ENCODE peak calls at places on chromosome 6, in six cellular contexts. One of them, this sample, is unnamed. For H3K4me1, the result is how much of the 10 kb centered on the place peaks cover.

GRCh38 chr6:46305833-46306232 is 135.1 kb upstream of the ENPP5 start:
- ATAC-seq in GM12878: no peak
- ATAC-seq in upper lobe of left lung: no peak
- ATAC-seq in HepG2: no peak
- ATAC-seq in K562: no peak
- ATAC-seq in HCT116: no peak
- ATAC-seq in this sample: no peak

GRCh38 chr6:71466362-71466761 is 177.8 kb downstream of the OGFRL1 start:
- ATAC-seq in GM12878: no peak
- ATAC-seq in upper lobe of left lung: no peak
- ATAC-seq in HepG2: no peak
- ATAC-seq in K562: no peak
- ATAC-seq in HCT116: no peak
- ATAC-seq in this sample: no peak

GRCh38 chr6:16623733-16624132 is 137.5 kb downstream of the ATXN1 start:
- ATAC-seq in GM12878: no peak
- ATAC-seq in upper lobe of left lung: no peak
- ATAC-seq in HepG2: no peak
- ATAC-seq in K562: no peak
- ATAC-seq in HCT116: no peak
- ATAC-seq in this sample: no peak

GRCh38 chr6:142716097-142716496 is 228.9 kb downstream of the HIVEP2 start:
- ATAC-seq in GM12878: peak
- ATAC-seq in upper lobe of left lung: no peak
- ATAC-seq in HepG2: peak
- ATAC-seq in K562: no peak
- ATAC-seq in HCT116: no peak
- ATAC-seq in this sample: no peak

GRCh38 chr6:127102299-127102698 is 16.2 kb upstream of the RSPO3 start:
- ATAC-seq in GM12878: no peak
- ATAC-seq in upper lobe of left lung: peak
- ATAC-seq in HepG2: no peak
- ATAC-seq in K562: no peak
- ATAC-seq in HCT116: no peak
- ATAC-seq in this sample: peak

GRCh38 chr6:157517601-157518359 is 136.8 kb downstream of the ZDHHC14 start:
- ATAC-seq in GM12878: no peak
- ATAC-seq in upper lobe of left lung: no peak
- ATAC-seq in HepG2: peak
- ATAC-seq in K562: no peak
- ATAC-seq in HCT116: no peak
- ATAC-seq in this sample: no peak

GRCh38 chr6:2622683-2623082 is 128.0 kb downstream of the MYLK4 start:
- ATAC-seq in GM12878: no peak
- ATAC-seq in upper lobe of left lung: no peak
- ATAC-seq in HepG2: no peak
- ATAC-seq in K562: peak
- ATAC-seq in HCT116: no peak
- ATAC-seq in this sample: no peak

GRCh38 chr6:163708459-163708858 is 293.9 kb downstream of the QKI start:
- ATAC-seq in GM12878: peak
- ATAC-seq in upper lobe of left lung: no peak
- ATAC-seq in HepG2: no peak
- ATAC-seq in K562: no peak
- ATAC-seq in HCT116: no peak
- ATAC-seq in this sample: no peak

GRCh38 chr6:15672291-15672690 is 9.5 kb upstream of the DTNBP1 start:
- ATAC-seq in GM12878: peak
- ATAC-seq in upper lobe of left lung: no peak
- ATAC-seq in HepG2: no peak
- ATAC-seq in K562: no peak
- ATAC-seq in HCT116: no peak
- ATAC-seq in this sample: no peak

GRCh38 chr6:20173833-20174796 is 38.2 kb downstream of the MBOAT1 start:
- ATAC-seq in GM12878: peak
- ATAC-seq in upper lobe of left lung: peak
- ATAC-seq in HepG2: no peak
- ATAC-seq in K562: peak
- ATAC-seq in HCT116: no peak
- ATAC-seq in this sample: peak

GRCh38 chr6:31143148-31143547 is 4.3 kb upstream of the PSORS1C2 start:
- ATAC-seq in GM12878: no peak
- ATAC-seq in upper lobe of left lung: peak
- ATAC-seq in HepG2: no peak
- ATAC-seq in K562: no peak
- ATAC-seq in HCT116: no peak
- ATAC-seq in this sample: peak

GRCh38 chr6:157292202-157292601 is 31.1 kb downstream of the TMEM242 start:
- ATAC-seq in GM12878: peak
- ATAC-seq in upper lobe of left lung: no peak
- ATAC-seq in HepG2: no peak
- ATAC-seq in K562: no peak
- ATAC-seq in HCT116: no peak
- ATAC-seq in this sample: no peak

GRCh38 chr6:164665328-164665727 is 644.1 kb downstream of the C6orf118 start:
- ATAC-seq in GM12878: no peak
- ATAC-seq in upper lobe of left lung: no peak
- ATAC-seq in HepG2: no peak
- ATAC-seq in K562: no peak
- ATAC-seq in HCT116: no peak
- ATAC-seq in this sample: no peak

GRCh38 chr6:134079406-134079921 is 27.0 kb upstream of the SLC2A12 start:
- ATAC-seq in GM12878: no peak
- ATAC-seq in upper lobe of left lung: no peak
- ATAC-seq in HepG2: no peak
- ATAC-seq in K562: no peak
- ATAC-seq in HCT116: no peak
- ATAC-seq in this sample: no peak

GRCh38 chr6:17998442-17998841 is 11.0 kb upstream of the KIF13A start:
- ATAC-seq in GM12878: no peak
- ATAC-seq in upper lobe of left lung: no peak
- ATAC-seq in HepG2: peak
- ATAC-seq in K562: peak
- ATAC-seq in HCT116: peak
- ATAC-seq in this sample: no peak

GRCh38 chr6:100470721-100471120 is 6.0 kb upstream of the SIM1 start:
- ATAC-seq in GM12878: no peak
- ATAC-seq in upper lobe of left lung: no peak
- ATAC-seq in HepG2: no peak
- ATAC-seq in K562: no peak
- ATAC-seq in HCT116: no peak
- ATAC-seq in this sample: no peak

GRCh38 chr6:41940759-41941279 is 789 bp downstream of the CCND3 start:
- ATAC-seq in GM12878: peak
- ATAC-seq in upper lobe of left lung: peak
- ATAC-seq in HepG2: peak
- ATAC-seq in K562: peak
- ATAC-seq in HCT116: peak
- ATAC-seq in this sample: peak

GRCh38 chr6:133092771-133093170 is 148.4 kb upstream of the EYA4 start:
- ATAC-seq in GM12878: no peak
- ATAC-seq in upper lobe of left lung: no peak
- ATAC-seq in HepG2: no peak
- ATAC-seq in K562: no peak
- ATAC-seq in HCT116: no peak
- ATAC-seq in this sample: no peak

GRCh38 chr6:6491761-6492160 is 96.8 kb upstream of the LY86 start:
- ATAC-seq in GM12878: no peak
- ATAC-seq in upper lobe of left lung: no peak
- ATAC-seq in HepG2: no peak
- ATAC-seq in K562: no peak
- ATAC-seq in HCT116: no peak
- ATAC-seq in this sample: no peak

GRCh38 chr6:7176208-7176607 is 68.4 kb downstream of the RREB1 start:
- ATAC-seq in GM12878: no peak
- ATAC-seq in upper lobe of left lung: no peak
- ATAC-seq in HepG2: no peak
- ATAC-seq in K562: no peak
- ATAC-seq in HCT116: no peak
- ATAC-seq in this sample: peak

GRCh38 chr6:166046982-166047381 is 120.7 kb downstream of the TBXT start:
- ATAC-seq in GM12878: no peak
- ATAC-seq in upper lobe of left lung: no peak
- ATAC-seq in HepG2: no peak
- ATAC-seq in K562: no peak
- ATAC-seq in HCT116: no peak
- ATAC-seq in this sample: no peak

GRCh38 chr6:35139924-35140524 is 1.1 kb downstream of the TCP11 start:
- ATAC-seq in GM12878: peak
- ATAC-seq in upper lobe of left lung: no peak
- ATAC-seq in HepG2: peak
- ATAC-seq in K562: peak
- ATAC-seq in HCT116: peak
- ATAC-seq in this sample: no peak

GRCh38 chr6:121356575-121356974 is 22.3 kb upstream of the TBC1D32 start:
- ATAC-seq in GM12878: peak
- ATAC-seq in upper lobe of left lung: no peak
- ATAC-seq in HepG2: no peak
- ATAC-seq in K562: peak
- ATAC-seq in HCT116: no peak
- ATAC-seq in this sample: no peak

GRCh38 chr6:169589293-169589692 is 112.5 kb downstream of the WDR27 start:
- ATAC-seq in GM12878: peak
- ATAC-seq in upper lobe of left lung: no peak
- ATAC-seq in HepG2: no peak
- ATAC-seq in K562: no peak
- ATAC-seq in HCT116: no peak
- ATAC-seq in this sample: no peak

GRCh38 chr6:156775717-156776116 is 1.5 kb upstream of the ARID1B start:
- ATAC-seq in GM12878: no peak
- ATAC-seq in upper lobe of left lung: no peak
- ATAC-seq in HepG2: no peak
- ATAC-seq in K562: no peak
- ATAC-seq in HCT116: no peak
- ATAC-seq in this sample: no peak

GRCh38 chr6:37033255-37033654 is 27.8 kb downstream of the FGD2 start:
- ATAC-seq in GM12878: no peak
- ATAC-seq in upper lobe of left lung: no peak
- ATAC-seq in HepG2: peak
- ATAC-seq in K562: peak
- ATAC-seq in HCT116: no peak
- ATAC-seq in this sample: no peak

GRCh38 chr6:36056178-36056577 is 28.6 kb downstream of the MAPK14 start:
- ATAC-seq in GM12878: no peak
- ATAC-seq in upper lobe of left lung: no peak
- ATAC-seq in HepG2: no peak
- ATAC-seq in K562: no peak
- ATAC-seq in HCT116: no peak
- ATAC-seq in this sample: no peak

GRCh38 chr6:26172496-26172958 is 85.3 kb downstream of the HFE start:
- ATAC-seq in GM12878: peak
- ATAC-seq in upper lobe of left lung: peak
- ATAC-seq in HepG2: no peak
- ATAC-seq in K562: peak
- ATAC-seq in HCT116: peak
- ATAC-seq in this sample: peak
- TF ChIP-seq POLR2AphosphoS5 in GM12878: peak
- TF ChIP-seq POLR2AphosphoS5 in upper lobe of left lung: peak
- TF ChIP-seq POLR2AphosphoS5 in HepG2: no peak
- TF ChIP-seq POLR2AphosphoS5 in K562: peak
- TF ChIP-seq POLR2AphosphoS5 in HCT116: peak
- TF ChIP-seq POLR2AphosphoS5 in this sample: no peak

DNA sequence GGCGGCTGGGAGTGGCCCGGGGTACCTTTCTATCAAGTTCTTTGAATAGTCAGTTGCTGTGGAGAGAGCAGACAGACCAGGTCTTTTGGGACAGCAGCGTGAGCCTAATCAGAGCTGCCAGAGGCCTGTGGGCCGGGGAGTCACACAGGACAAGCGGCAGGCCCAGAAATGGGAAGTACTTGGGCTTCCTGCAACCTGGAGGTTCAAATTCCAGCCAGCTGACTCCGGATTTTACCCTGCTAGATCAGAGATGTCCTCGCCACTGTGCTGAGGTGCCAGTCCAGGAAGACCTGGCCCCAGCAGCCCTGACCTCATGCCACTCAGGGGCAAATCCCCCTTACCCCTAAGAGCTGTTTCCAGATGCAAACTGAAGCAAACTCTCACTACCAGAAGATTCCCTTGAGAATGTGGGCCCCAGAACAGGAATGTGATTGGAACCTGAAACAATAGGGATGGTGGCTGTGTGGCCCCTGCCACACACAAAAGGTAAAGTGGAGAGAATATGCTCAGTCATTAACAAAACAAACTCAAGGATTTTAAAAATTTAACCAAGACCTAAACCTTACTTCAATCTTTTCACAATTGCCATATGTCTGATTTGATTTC is 9.7 kb downstream of the BEND3 start:
- ATAC-seq in GM12878: no peak
- ATAC-seq in upper lobe of left lung: no peak
- ATAC-seq in HepG2: peak
- ATAC-seq in K562: peak
- ATAC-seq in HCT116: no peak
- ATAC-seq in this sample: no peak
- H3K4me1 ChIP-seq in GM12878: under half
- H3K4me1 ChIP-seq in upper lobe of left lung: under half
- H3K4me1 ChIP-seq in HepG2: under half
- H3K4me1 ChIP-seq in K562: under half
- H3K4me1 ChIP-seq in HCT116: under half
- H3K4me1 ChIP-seq in this sample: under half

GRCh38 chr6:149862901-149863595 is 1.1 kb downstream of the LRP11 start:
- ATAC-seq in GM12878: peak
- ATAC-seq in upper lobe of left lung: peak
- ATAC-seq in HepG2: peak
- ATAC-seq in K562: peak
- ATAC-seq in HCT116: peak
- ATAC-seq in this sample: peak
- TF ChIP-seq POLR2A in GM12878: no peak
- TF ChIP-seq POLR2A in upper lobe of left lung: peak
- TF ChIP-seq POLR2A in HepG2: peak
- TF ChIP-seq POLR2A in K562: no peak
- TF ChIP-seq POLR2A in HCT116: no peak
- TF ChIP-seq POLR2A in this sample: peak

GRCh38 chr6:39224523-39225182 is 4.6 kb downstream of the KCNK5 start:
- ATAC-seq in GM12878: no peak
- ATAC-seq in upper lobe of left lung: no peak
- ATAC-seq in HepG2: peak
- ATAC-seq in K562: no peak
- ATAC-seq in HCT116: no peak
- ATAC-seq in this sample: no peak
- TF ChIP-seq POLR2AphosphoS5 in GM12878: no peak
- TF ChIP-seq POLR2AphosphoS5 in upper lobe of left lung: no peak
- TF ChIP-seq POLR2AphosphoS5 in HepG2: no peak
- TF ChIP-seq POLR2AphosphoS5 in K562: peak
- TF ChIP-seq POLR2AphosphoS5 in HCT116: no peak
- TF ChIP-seq POLR2AphosphoS5 in this sample: no peak